ENCODE peak calls at places on chromosomes 2 and 18, in five cellular contexts. J is Panc1, Y is neural crest cell, P is breast epithelium, C is fibroblast of mammary gland. D is an unnamed sample.

GRCh38 chr2:47607315-47608061 is 175.5 kb upstream of the MSH6 start:
- DNase-seq in Y (no peak), J (no peak), C (no peak), P (no peak), D (no peak)

GRCh38 chr2:42053791-42054656 is 6.2 kb downstream of the PKDCC start:
- DNase-seq in Y (no peak), P (no peak), C (no peak), J (no peak), D (no peak)

GRCh38 chr2:67564076-67564475 is 166.9 kb downstream of the ETAA1 start:
- DNase-seq in Y (no peak), C (peak; percentile 83), J (no peak), P (no peak), D (no peak)

GRCh38 chr2:139674577-139674976 is 894.4 kb upstream of the NXPH2 start:
- DNase-seq in Y (no peak), J (no peak), P (no peak), C (no peak), D (no peak)

GRCh38 chr2:64609229-64609994 is 44.3 kb downstream of the SERTAD2 start:
- DNase-seq in J (no peak), C (peak; percentile 39), P (no peak), Y (peak; percentile 57), D (no peak)

GRCh38 chr2:28648671-28649395 is 102.8 kb upstream of the PPP1CB start:
- DNase-seq in P (no peak), C (no peak), J (no peak), Y (no peak), D (no peak)

GRCh38 chr2:29578084-29578598 is 343.2 kb downstream of the ALK start:
- DNase-seq in J (no peak), Y (no peak), P (no peak), C (no peak), D (no peak)

GRCh38 chr2:151361674-151362380 is 4.4 kb downstream of the TNFAIP6 start:
- DNase-seq in Y (no peak), C (peak; percentile 43), J (no peak), P (no peak), D (no peak)

GRCh38 chr2:144403940-144404339 is 116.0 kb downstream of the ZEB2 start:
- DNase-seq in J (no peak), P (no peak), C (no peak), Y (no peak), D (no peak)

GRCh38 chr2:47173986-47174730 is 19.1 kb upstream of the STPG4 start:
- DNase-seq in P (no peak), J (no peak), Y (no peak), C (no peak), D (no peak)

GRCh38 chr2:234462218-234462992 is 34.5 kb downstream of the ARL4C start:
- DNase-seq in J (no peak), C (no peak), Y (no peak), P (no peak), D (no peak)

GRCh38 chr18:50388988-50389387 is 14.1 kb downstream of the SKA1 start:
- DNase-seq in C (no peak), P (no peak), J (no peak), Y (no peak), D (no peak)

GRCh38 chr2:167293172-167293781 is 405.0 kb downstream of the XIRP2 start:
- DNase-seq in Y (peak; percentile 27), C (peak; percentile 10), J (no peak), P (no peak), D (no peak)

GRCh38 chr2:46697830-46698323 is 217.7 kb downstream of the MCFD2 start:
- DNase-seq in P (no peak), Y (no peak), C (no peak), J (no peak), D (no peak)

GRCh38 chr2:107088156-107088555 is 202.2 kb upstream of the ST6GAL2 start:
- DNase-seq in P (no peak), J (no peak), C (no peak), Y (no peak), D (no peak)

GRCh38 chr2:120448961-120449421 is 103.1 kb downstream of the INHBB start:
- DNase-seq in J (no peak), Y (no peak), P (no peak), C (no peak), D (no peak)

GRCh38 chr18:66668706-66669105 is 64.8 kb upstream of the CDH19 start:
- DNase-seq in J (no peak), Y (no peak), P (no peak), C (no peak), D (no peak)

GRCh38 chr18:4836146-4836545 is 360.9 kb downstream of the AKAIN1 start:
- DNase-seq in P (no peak), J (no peak), C (no peak), Y (no peak), D (no peak)

GRCh38 chr2:86249843-86250402 is 50.7 kb downstream of the MRPL35 start:
- DNase-seq in P (no peak), Y (no peak), J (peak; percentile 12), C (peak; percentile 10), D (no peak)

GRCh38 chr2:189412330-189412953 is 28.8 kb upstream of the WDR75 start:
- DNase-seq in P (no peak), Y (peak; percentile 61), C (peak; percentile 82), J (no peak), D (no peak)

GRCh38 chr18:79043288-79043687 is 25.9 kb upstream of the ATP9B start:
- DNase-seq in J (no peak), P (no peak), C (no peak), Y (no peak), D (no peak)

GRCh38 chr2:165214093-165214492 is 10.2 kb upstream of the SCN3A start:
- DNase-seq in J (no peak), Y (no peak), P (no peak), C (no peak), D (no peak)

GRCh38 chr2:135909976-135910375 is 33.7 kb upstream of the MCM6 start:
- DNase-seq in Y (no peak), J (no peak), P (no peak), C (peak; percentile 11), D (no peak)

GRCh38 chr2:106282816-106283215 is 88.7 kb upstream of the UXS1 start:
- DNase-seq in Y (no peak), P (no peak), J (no peak), C (no peak), D (no peak)

GRCh38 chr2:128789776-128790455 is 471.2 kb upstream of the HS6ST1 start:
- DNase-seq in Y (no peak), C (no peak), J (no peak), P (no peak), D (no peak)

GRCh38 chr2:224025874-224026273 is 13.2 kb downstream of the SERPINE2 start:
- DNase-seq in J (no peak), Y (no peak), C (no peak), P (no peak), D (no peak)

GRCh38 chr2:30105556-30105955 is 41.3 kb upstream of the YPEL5 start:
- DNase-seq in J (no peak), P (no peak), C (no peak), Y (no peak), D (no peak)

GRCh38 chr2:203934006-203934632 is 2.4 kb upstream of the ICOS start:
- DNase-seq in C (no peak), J (no peak), P (no peak), Y (no peak), D (no peak)

GRCh38 chr2:207847807-207848544 is 78.3 kb upstream of the FZD5 start:
- DNase-seq in J (no peak), Y (no peak), P (peak; percentile 44), C (no peak), D (no peak)

GRCh38 chr2:28908172-28908571 is 13.7 kb downstream of the WDR43 start:
- DNase-seq in J (no peak), Y (no peak), C (no peak), P (no peak), D (no peak)

GRCh38 chr2:178476477-178476876 is 1.9 kb downstream of the FKBP7 start:
- DNase-seq in C (no peak), J (no peak), Y (no peak), P (no peak), D (no peak)

GRCh38 chr2:218890369-218890768 is 9.7 kb downstream of the WNT10A start:
- DNase-seq in P (no peak), Y (no peak), J (no peak), C (no peak), D (no peak)

GRCh38 chr2:216497382-216497781 is 1.3 kb upstream of the RPL37A start:
- DNase-seq in J (no peak), P (no peak), Y (no peak), C (no peak), D (no peak)

GRCh38 chr2:207823865-207824264 is 54.2 kb upstream of the FZD5 start:
- DNase-seq in J (no peak), Y (no peak), P (no peak), C (no peak), D (no peak)

DNA sequence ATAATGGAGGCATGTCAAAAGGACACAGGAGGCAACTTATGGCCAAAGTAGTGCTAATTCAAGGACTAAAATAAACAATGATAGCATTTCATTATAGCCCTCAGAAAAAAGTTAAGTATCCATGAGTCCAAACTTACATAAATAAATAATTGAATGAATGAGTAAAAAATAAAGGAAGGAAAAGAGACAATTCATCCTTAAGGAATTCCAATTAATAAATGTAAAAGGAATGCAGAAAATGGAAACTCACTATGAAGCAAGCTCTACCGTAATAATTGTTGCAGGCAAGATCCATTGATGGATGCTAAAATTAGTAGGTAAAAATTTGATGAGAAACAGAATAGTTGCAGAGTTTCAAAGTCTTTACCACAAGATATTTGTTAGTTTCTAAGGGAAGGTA is 88.2 kb upstream of the RAPGEF4 start:
- DNase-seq in J (no peak), Y (no peak), C (peak; percentile 67), P (no peak), D (no peak)
- TF ChIP-seq CTCF in J (no peak), Y (no peak), C (no peak), P (no peak), D (no peak)

GRCh38 chr18:61432590-61432989 is 99.4 kb downstream of the CDH20 start:
- DNase-seq in C (no peak), P (no peak), J (no peak), Y (no peak), D (no peak)

GRCh38 chr18:61435064-61435652 is 101.9 kb downstream of the CDH20 start:
- DNase-seq in P (no peak), J (no peak), C (peak; percentile 19), Y (no peak), D (no peak)
- TF ChIP-seq CTCF in P (no peak), J (peak; percentile 20), C (peak; percentile 63), Y (peak; percentile 71), D (peak; percentile 65)

GRCh38 chr18:59055345-59056032 is 84.2 kb upstream of the SEC11C start:
- DNase-seq in J (no peak), P (no peak), Y (no peak), C (no peak), D (no peak)
- TF ChIP-seq CTCF in J (peak; percentile 7), P (no peak), Y (peak; percentile 14), C (peak; percentile 12), D (peak; percentile 10)

DNA sequence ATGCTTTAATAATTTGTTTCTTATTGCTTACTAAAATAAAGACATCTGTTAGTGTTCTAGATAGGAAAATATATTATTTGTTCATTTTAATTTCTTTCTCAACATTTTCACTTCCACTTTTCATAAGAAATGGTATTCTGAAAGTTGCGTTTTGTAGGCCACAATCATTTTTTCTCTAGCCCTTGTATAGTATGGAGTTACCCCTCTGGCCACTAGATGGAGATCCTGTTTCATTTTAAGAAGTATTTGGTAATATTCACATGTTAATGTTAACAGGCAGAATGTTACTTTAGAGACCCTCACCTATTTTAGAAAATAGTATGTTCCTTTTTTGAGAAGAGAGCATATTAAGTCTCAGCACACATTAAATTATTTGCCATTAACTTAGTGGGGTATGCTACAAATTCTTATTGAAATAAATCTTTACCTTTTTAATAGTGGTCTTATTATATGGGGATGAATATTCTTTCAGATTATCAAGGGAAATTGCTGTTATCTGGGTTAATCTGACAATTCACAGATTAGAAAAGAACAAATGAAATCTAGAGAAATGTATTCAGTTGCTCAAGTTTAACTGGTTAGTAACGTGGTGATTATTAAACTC is 73.9 kb upstream of the TTC27 start:
- DNase-seq in C (peak; percentile 60), J (no peak), Y (no peak), P (no peak), D (no peak)
- TF ChIP-seq CTCF in C (peak; percentile 78), J (peak; percentile 74), Y (peak; percentile 83), P (peak; percentile 55), D (peak; percentile 79)

D was measured in D721Med.